ENCODE peak calls at places on chromosomes 16 and 17, in eight cellular contexts. One of them, this sample, is unnamed.

GRCh38 chr16:22030087-22030812 is 22.3 kb downstream of the MOSMO start:
- DNase-seq in hepatic stellate cell: no peak
- DNase-seq in stimulated activated CD4-positive, alpha-beta T cell treated with anti-CD3 and anti-CD28 coated beads, Interleukin-15, amount 100 ng/mL, for 1 hour: no peak
- DNase-seq in HT1080: no peak
- DNase-seq in Karpas-422: no peak
- DNase-seq in colonic mucosa: no peak
- DNase-seq in GM03348: no peak
- DNase-seq in cardiac muscle cell: no peak
- DNase-seq in this sample: no peak

GRCh38 chr16:86061771-86062170 is 162.8 kb downstream of the IRF8 start:
- DNase-seq in hepatic stellate cell: no peak
- DNase-seq in stimulated activated CD4-positive, alpha-beta T cell treated with anti-CD3 and anti-CD28 coated beads, Interleukin-15, amount 100 ng/mL, for 1 hour: no peak
- DNase-seq in HT1080: no peak
- DNase-seq in Karpas-422: no peak
- DNase-seq in colonic mucosa: no peak
- DNase-seq in GM03348: no peak
- DNase-seq in cardiac muscle cell: no peak
- DNase-seq in this sample: no peak

GRCh38 chr17:63848834-63849689 is 6.6 kb upstream of the SMARCD2 start:
- DNase-seq in hepatic stellate cell: peak; percentile 94
- DNase-seq in stimulated activated CD4-positive, alpha-beta T cell treated with anti-CD3 and anti-CD28 coated beads, Interleukin-15, amount 100 ng/mL, for 1 hour: peak; percentile 89
- DNase-seq in HT1080: peak; percentile 30
- DNase-seq in Karpas-422: peak; percentile 97
- DNase-seq in colonic mucosa: peak; percentile 90
- DNase-seq in GM03348: peak; percentile 96
- DNase-seq in cardiac muscle cell: peak; percentile 83
- DNase-seq in this sample: peak; percentile 46

GRCh38 chr16:81582655-81583441 is 138.2 kb downstream of the CMIP start:
- DNase-seq in hepatic stellate cell: peak; percentile 41
- DNase-seq in stimulated activated CD4-positive, alpha-beta T cell treated with anti-CD3 and anti-CD28 coated beads, Interleukin-15, amount 100 ng/mL, for 1 hour: no peak
- DNase-seq in HT1080: no peak
- DNase-seq in Karpas-422: no peak
- DNase-seq in colonic mucosa: no peak
- DNase-seq in GM03348: peak; percentile 60
- DNase-seq in cardiac muscle cell: no peak
- DNase-seq in this sample: no peak

GRCh38 chr16:72380283-72380682 is 208.3 kb upstream of the PMFBP1 start:
- DNase-seq in hepatic stellate cell: no peak
- DNase-seq in stimulated activated CD4-positive, alpha-beta T cell treated with anti-CD3 and anti-CD28 coated beads, Interleukin-15, amount 100 ng/mL, for 1 hour: no peak
- DNase-seq in HT1080: no peak
- DNase-seq in Karpas-422: no peak
- DNase-seq in colonic mucosa: no peak
- DNase-seq in GM03348: no peak
- DNase-seq in cardiac muscle cell: no peak
- DNase-seq in this sample: no peak

GRCh38 chr17:79674506-79675412 is 56.0 kb upstream of the ENPP7 start:
- DNase-seq in hepatic stellate cell: no peak
- DNase-seq in stimulated activated CD4-positive, alpha-beta T cell treated with anti-CD3 and anti-CD28 coated beads, Interleukin-15, amount 100 ng/mL, for 1 hour: no peak
- DNase-seq in HT1080: no peak
- DNase-seq in Karpas-422: no peak
- DNase-seq in colonic mucosa: no peak
- DNase-seq in GM03348: no peak
- DNase-seq in cardiac muscle cell: no peak
- DNase-seq in this sample: no peak

GRCh38 chr16:81238296-81239011 is at the start of gene BCO1:
- DNase-seq in hepatic stellate cell: peak; percentile 22
- DNase-seq in stimulated activated CD4-positive, alpha-beta T cell treated with anti-CD3 and anti-CD28 coated beads, Interleukin-15, amount 100 ng/mL, for 1 hour: no peak
- DNase-seq in HT1080: peak; percentile 76
- DNase-seq in Karpas-422: no peak
- DNase-seq in colonic mucosa: peak; percentile 55
- DNase-seq in GM03348: peak; percentile 38
- DNase-seq in cardiac muscle cell: no peak
- DNase-seq in this sample: peak; percentile 20

GRCh38 chr16:83253526-83253925 is 554.3 kb upstream of the HSBP1 start:
- DNase-seq in hepatic stellate cell: no peak
- DNase-seq in stimulated activated CD4-positive, alpha-beta T cell treated with anti-CD3 and anti-CD28 coated beads, Interleukin-15, amount 100 ng/mL, for 1 hour: no peak
- DNase-seq in HT1080: no peak
- DNase-seq in Karpas-422: no peak
- DNase-seq in colonic mucosa: no peak
- DNase-seq in GM03348: no peak
- DNase-seq in cardiac muscle cell: no peak
- DNase-seq in this sample: peak; percentile 91

GRCh38 chr17:49106366-49107210 is 26.0 kb upstream of the B4GALNT2 start:
- DNase-seq in hepatic stellate cell: peak; percentile 35
- DNase-seq in stimulated activated CD4-positive, alpha-beta T cell treated with anti-CD3 and anti-CD28 coated beads, Interleukin-15, amount 100 ng/mL, for 1 hour: no peak
- DNase-seq in HT1080: no peak
- DNase-seq in Karpas-422: no peak
- DNase-seq in colonic mucosa: no peak
- DNase-seq in GM03348: no peak
- DNase-seq in cardiac muscle cell: no peak
- DNase-seq in this sample: no peak

GRCh38 chr16:56617212-56618085 is 8.1 kb upstream of the MT1E start:
- DNase-seq in hepatic stellate cell: peak; percentile 67
- DNase-seq in stimulated activated CD4-positive, alpha-beta T cell treated with anti-CD3 and anti-CD28 coated beads, Interleukin-15, amount 100 ng/mL, for 1 hour: no peak
- DNase-seq in HT1080: no peak
- DNase-seq in Karpas-422: no peak
- DNase-seq in colonic mucosa: peak; percentile 85
- DNase-seq in GM03348: peak; percentile 86
- DNase-seq in cardiac muscle cell: peak; percentile 23
- DNase-seq in this sample: peak; percentile 47

GRCh38 chr16:52553322-52553721 is 6.4 kb upstream of the TOX3 start:
- DNase-seq in hepatic stellate cell: no peak
- DNase-seq in stimulated activated CD4-positive, alpha-beta T cell treated with anti-CD3 and anti-CD28 coated beads, Interleukin-15, amount 100 ng/mL, for 1 hour: no peak
- DNase-seq in HT1080: peak; percentile 19
- DNase-seq in Karpas-422: no peak
- DNase-seq in colonic mucosa: no peak
- DNase-seq in GM03348: no peak
- DNase-seq in cardiac muscle cell: no peak
- DNase-seq in this sample: peak; percentile 56

GRCh38 chr17:64679710-64680216 is 17.7 kb upstream of the SMURF2 start:
- DNase-seq in hepatic stellate cell: peak; percentile 80
- DNase-seq in stimulated activated CD4-positive, alpha-beta T cell treated with anti-CD3 and anti-CD28 coated beads, Interleukin-15, amount 100 ng/mL, for 1 hour: no peak
- DNase-seq in HT1080: peak; percentile 87
- DNase-seq in Karpas-422: no peak
- DNase-seq in colonic mucosa: no peak
- DNase-seq in GM03348: peak; percentile 82
- DNase-seq in cardiac muscle cell: no peak
- DNase-seq in this sample: no peak

GRCh38 chr16:48901712-48902374 is 291.9 kb upstream of the N4BP1 start:
- DNase-seq in hepatic stellate cell: no peak
- DNase-seq in stimulated activated CD4-positive, alpha-beta T cell treated with anti-CD3 and anti-CD28 coated beads, Interleukin-15, amount 100 ng/mL, for 1 hour: no peak
- DNase-seq in HT1080: peak; percentile 20
- DNase-seq in Karpas-422: no peak
- DNase-seq in colonic mucosa: no peak
- DNase-seq in GM03348: peak; percentile 11
- DNase-seq in cardiac muscle cell: peak; percentile 51
- DNase-seq in this sample: no peak

GRCh38 chr16:66248096-66248495 is 118.4 kb upstream of the CDH5 start:
- DNase-seq in hepatic stellate cell: no peak
- DNase-seq in stimulated activated CD4-positive, alpha-beta T cell treated with anti-CD3 and anti-CD28 coated beads, Interleukin-15, amount 100 ng/mL, for 1 hour: no peak
- DNase-seq in HT1080: no peak
- DNase-seq in Karpas-422: no peak
- DNase-seq in colonic mucosa: peak; percentile 54
- DNase-seq in GM03348: peak; percentile 74
- DNase-seq in cardiac muscle cell: no peak
- DNase-seq in this sample: peak; percentile 36

This sample was measured in NCI-H69.